ENCODE peak calls at places on chromosomes 1 and 21, in eight cellular contexts. One of them, this sample, is unnamed. For H3K36me3, the result is how much of the 10 kb centered on the place peaks cover.

GRCh38 chr1:221900678-221901077 is 158.8 kb upstream of the DUSP10 start:
- DNase-seq in uterus: no peak
- DNase-seq in left ventricle myocardium inferior: no peak
- DNase-seq in CD4-positive, alpha-beta memory T cell: no peak
- DNase-seq in neuronal stem cell: no peak
- DNase-seq in right lobe of liver: no peak
- DNase-seq in aorta: no peak
- DNase-seq in esophagus muscularis mucosa: peak
- DNase-seq in this sample: no peak

GRCh38 chr1:247639381-247639981 is 34.1 kb downstream of the OR2G3 start:
- DNase-seq in uterus: peak
- DNase-seq in left ventricle myocardium inferior: peak
- DNase-seq in CD4-positive, alpha-beta memory T cell: no peak
- DNase-seq in neuronal stem cell: peak
- DNase-seq in right lobe of liver: peak
- DNase-seq in aorta: peak
- DNase-seq in esophagus muscularis mucosa: no peak
- DNase-seq in this sample: no peak

GRCh38 chr1:161274874-161275273 is 16.3 kb downstream of the PCP4L1 start:
- DNase-seq in uterus: no peak
- DNase-seq in left ventricle myocardium inferior: no peak
- DNase-seq in CD4-positive, alpha-beta memory T cell: no peak
- DNase-seq in neuronal stem cell: no peak
- DNase-seq in right lobe of liver: no peak
- DNase-seq in aorta: no peak
- DNase-seq in esophagus muscularis mucosa: no peak
- DNase-seq in this sample: no peak

GRCh38 chr1:231317306-231318014 is 20.2 kb downstream of the EXOC8 start:
- DNase-seq in uterus: no peak
- DNase-seq in left ventricle myocardium inferior: no peak
- DNase-seq in CD4-positive, alpha-beta memory T cell: no peak
- DNase-seq in neuronal stem cell: no peak
- DNase-seq in right lobe of liver: no peak
- DNase-seq in aorta: no peak
- DNase-seq in esophagus muscularis mucosa: peak
- DNase-seq in this sample: no peak

GRCh38 chr1:90616395-90616794 is 100.7 kb downstream of the BARHL2 start:
- DNase-seq in uterus: no peak
- DNase-seq in left ventricle myocardium inferior: no peak
- DNase-seq in CD4-positive, alpha-beta memory T cell: no peak
- DNase-seq in neuronal stem cell: no peak
- DNase-seq in right lobe of liver: no peak
- DNase-seq in aorta: no peak
- DNase-seq in esophagus muscularis mucosa: no peak
- DNase-seq in this sample: no peak

GRCh38 chr1:53971718-53972117 is 25.6 kb downstream of the LRRC42 start:
- DNase-seq in uterus: no peak
- DNase-seq in left ventricle myocardium inferior: no peak
- DNase-seq in CD4-positive, alpha-beta memory T cell: no peak
- DNase-seq in neuronal stem cell: no peak
- DNase-seq in right lobe of liver: no peak
- DNase-seq in aorta: no peak
- DNase-seq in esophagus muscularis mucosa: no peak
- DNase-seq in this sample: no peak

GRCh38 chr21:33951276-33952178 is 35.9 kb upstream of the ATP5PO start:
- DNase-seq in uterus: no peak
- DNase-seq in left ventricle myocardium inferior: no peak
- DNase-seq in CD4-positive, alpha-beta memory T cell: no peak
- DNase-seq in neuronal stem cell: no peak
- DNase-seq in right lobe of liver: no peak
- DNase-seq in aorta: no peak
- DNase-seq in esophagus muscularis mucosa: no peak
- DNase-seq in this sample: no peak

GRCh38 chr21:35953570-35953969 is 106.8 kb downstream of the SETD4 start:
- DNase-seq in uterus: no peak
- DNase-seq in left ventricle myocardium inferior: no peak
- DNase-seq in CD4-positive, alpha-beta memory T cell: no peak
- DNase-seq in neuronal stem cell: no peak
- DNase-seq in right lobe of liver: no peak
- DNase-seq in aorta: no peak
- DNase-seq in esophagus muscularis mucosa: no peak
- DNase-seq in this sample: no peak

GRCh38 chr1:184036517-184036949 is 995 bp downstream of the COLGALT2 start:
- DNase-seq in uterus: peak
- DNase-seq in left ventricle myocardium inferior: peak
- DNase-seq in CD4-positive, alpha-beta memory T cell: peak
- DNase-seq in neuronal stem cell: no peak
- DNase-seq in right lobe of liver: no peak
- DNase-seq in aorta: no peak
- DNase-seq in esophagus muscularis mucosa: no peak
- DNase-seq in this sample: no peak

GRCh38 chr21:33976082-33976979 is 60.7 kb upstream of the ATP5PO start:
- DNase-seq in uterus: peak
- DNase-seq in left ventricle myocardium inferior: peak
- DNase-seq in CD4-positive, alpha-beta memory T cell: peak
- DNase-seq in neuronal stem cell: no peak
- DNase-seq in right lobe of liver: no peak
- DNase-seq in aorta: peak
- DNase-seq in esophagus muscularis mucosa: no peak
- DNase-seq in this sample: no peak

GRCh38 chr1:77948841-77949424 is 29.9 kb downstream of the FUBP1 start:
- DNase-seq in uterus: no peak
- DNase-seq in left ventricle myocardium inferior: no peak
- DNase-seq in CD4-positive, alpha-beta memory T cell: no peak
- DNase-seq in neuronal stem cell: peak
- DNase-seq in right lobe of liver: no peak
- DNase-seq in aorta: no peak
- DNase-seq in esophagus muscularis mucosa: no peak
- DNase-seq in this sample: no peak

GRCh38 chr1:234915923-234916675 is 212.5 kb downstream of the TOMM20 start:
- DNase-seq in uterus: peak
- DNase-seq in left ventricle myocardium inferior: peak
- DNase-seq in CD4-positive, alpha-beta memory T cell: no peak
- DNase-seq in neuronal stem cell: no peak
- DNase-seq in right lobe of liver: no peak
- DNase-seq in aorta: no peak
- DNase-seq in esophagus muscularis mucosa: no peak
- DNase-seq in this sample: peak

GRCh38 chr1:231973840-231974239 is 347.2 kb downstream of the DISC1 start:
- DNase-seq in uterus: no peak
- DNase-seq in left ventricle myocardium inferior: no peak
- DNase-seq in CD4-positive, alpha-beta memory T cell: peak
- DNase-seq in neuronal stem cell: no peak
- DNase-seq in right lobe of liver: no peak
- DNase-seq in aorta: no peak
- DNase-seq in esophagus muscularis mucosa: no peak
- DNase-seq in this sample: no peak

GRCh38 chr1:183810172-183810571 is 5.3 kb downstream of the RGL1 start:
- DNase-seq in uterus: no peak
- DNase-seq in left ventricle myocardium inferior: no peak
- DNase-seq in CD4-positive, alpha-beta memory T cell: no peak
- DNase-seq in neuronal stem cell: no peak
- DNase-seq in right lobe of liver: no peak
- DNase-seq in aorta: peak
- DNase-seq in esophagus muscularis mucosa: no peak
- DNase-seq in this sample: no peak

GRCh38 chr1:180500689-180501088 is 1.7 kb downstream of the ACBD6 start:
- DNase-seq in uterus: no peak
- DNase-seq in left ventricle myocardium inferior: no peak
- DNase-seq in CD4-positive, alpha-beta memory T cell: no peak
- DNase-seq in neuronal stem cell: no peak
- DNase-seq in right lobe of liver: no peak
- DNase-seq in aorta: no peak
- DNase-seq in esophagus muscularis mucosa: no peak
- DNase-seq in this sample: no peak

GRCh38 chr21:33402011-33402979 is 918 bp upstream of the IFNGR2 start:
- DNase-seq in uterus: peak
- DNase-seq in left ventricle myocardium inferior: peak
- DNase-seq in CD4-positive, alpha-beta memory T cell: no peak
- DNase-seq in neuronal stem cell: peak
- DNase-seq in right lobe of liver: peak
- DNase-seq in aorta: peak
- DNase-seq in esophagus muscularis mucosa: peak
- DNase-seq in this sample: no peak

GRCh38 chr1:200753650-200754198 is 15.0 kb downstream of the CAMSAP2 start:
- DNase-seq in uterus: no peak
- DNase-seq in left ventricle myocardium inferior: no peak
- DNase-seq in CD4-positive, alpha-beta memory T cell: no peak
- DNase-seq in neuronal stem cell: no peak
- DNase-seq in right lobe of liver: no peak
- DNase-seq in aorta: no peak
- DNase-seq in esophagus muscularis mucosa: no peak
- DNase-seq in this sample: no peak

GRCh38 chr1:192967901-192968300 is 91.3 kb downstream of the UCHL5 start:
- DNase-seq in uterus: no peak
- DNase-seq in left ventricle myocardium inferior: no peak
- DNase-seq in CD4-positive, alpha-beta memory T cell: no peak
- DNase-seq in neuronal stem cell: no peak
- DNase-seq in right lobe of liver: no peak
- DNase-seq in aorta: no peak
- DNase-seq in esophagus muscularis mucosa: no peak
- DNase-seq in this sample: no peak

GRCh38 chr1:151523331-151523730 is 12.1 kb downstream of the CGN start:
- DNase-seq in uterus: no peak
- DNase-seq in left ventricle myocardium inferior: no peak
- DNase-seq in CD4-positive, alpha-beta memory T cell: no peak
- DNase-seq in neuronal stem cell: no peak
- DNase-seq in right lobe of liver: no peak
- DNase-seq in aorta: no peak
- DNase-seq in esophagus muscularis mucosa: no peak
- DNase-seq in this sample: no peak

GRCh38 chr1:1281533-1282321 is 1.5 kb downstream of the SCNN1D start:
- DNase-seq in uterus: no peak
- DNase-seq in left ventricle myocardium inferior: peak
- DNase-seq in CD4-positive, alpha-beta memory T cell: no peak
- DNase-seq in neuronal stem cell: no peak
- DNase-seq in right lobe of liver: peak
- DNase-seq in aorta: no peak
- DNase-seq in esophagus muscularis mucosa: no peak
- DNase-seq in this sample: no peak

GRCh38 chr1:183061194-183061593 is 38.0 kb downstream of the LAMC1 start:
- DNase-seq in uterus: no peak
- DNase-seq in left ventricle myocardium inferior: no peak
- DNase-seq in CD4-positive, alpha-beta memory T cell: no peak
- DNase-seq in neuronal stem cell: no peak
- DNase-seq in right lobe of liver: no peak
- DNase-seq in aorta: no peak
- DNase-seq in esophagus muscularis mucosa: no peak
- DNase-seq in this sample: no peak

DNA sequence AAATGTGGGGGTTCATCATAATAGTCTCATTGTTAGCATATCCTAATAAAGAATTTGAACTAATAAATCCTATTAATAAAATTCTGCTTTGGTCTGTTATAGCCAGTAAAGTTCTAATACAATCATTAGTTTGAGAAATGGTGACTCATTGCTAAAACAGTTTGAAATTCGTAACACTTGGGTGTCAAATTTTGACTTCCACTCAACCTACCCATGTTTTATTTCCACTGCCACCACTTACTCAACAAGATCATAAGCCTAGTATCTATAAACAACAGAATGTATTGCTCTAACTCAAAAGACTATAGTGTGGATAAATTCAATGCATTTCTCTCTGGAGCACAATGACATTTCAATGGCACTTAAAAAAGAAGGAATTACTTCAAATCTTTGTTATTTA is 29.1 kb downstream of the LGALS8 start:
- DNase-seq in uterus: no peak
- DNase-seq in left ventricle myocardium inferior: no peak
- DNase-seq in CD4-positive, alpha-beta memory T cell: no peak
- DNase-seq in neuronal stem cell: no peak
- DNase-seq in right lobe of liver: no peak
- DNase-seq in aorta: no peak
- DNase-seq in esophagus muscularis mucosa: no peak
- DNase-seq in this sample: no peak
- H3K36me3 ChIP-seq in uterus: under half
- H3K36me3 ChIP-seq in left ventricle myocardium inferior: half or more
- H3K36me3 ChIP-seq in CD4-positive, alpha-beta memory T cell: half or more
- H3K36me3 ChIP-seq in neuronal stem cell: under half
- H3K36me3 ChIP-seq in right lobe of liver: half or more
- H3K36me3 ChIP-seq in aorta: under half
- H3K36me3 ChIP-seq in esophagus muscularis mucosa: half or more
- H3K36me3 ChIP-seq in this sample: half or more

GRCh38 chr1:6591222-6591621 is 11.4 kb downstream of the ZBTB48 start:
- DNase-seq in uterus: no peak
- DNase-seq in left ventricle myocardium inferior: no peak
- DNase-seq in CD4-positive, alpha-beta memory T cell: no peak
- DNase-seq in neuronal stem cell: no peak
- DNase-seq in right lobe of liver: no peak
- DNase-seq in aorta: peak
- DNase-seq in esophagus muscularis mucosa: no peak
- DNase-seq in this sample: no peak

GRCh38 chr1:6592441-6592840 is 10.2 kb downstream of the KLHL21 start:
- DNase-seq in uterus: no peak
- DNase-seq in left ventricle myocardium inferior: no peak
- DNase-seq in CD4-positive, alpha-beta memory T cell: no peak
- DNase-seq in neuronal stem cell: no peak
- DNase-seq in right lobe of liver: no peak
- DNase-seq in aorta: no peak
- DNase-seq in esophagus muscularis mucosa: no peak
- DNase-seq in this sample: no peak

GRCh38 chr1:6592865-6593593 is 9.6 kb downstream of the KLHL21 start:
- DNase-seq in uterus: no peak
- DNase-seq in left ventricle myocardium inferior: no peak
- DNase-seq in CD4-positive, alpha-beta memory T cell: no peak
- DNase-seq in neuronal stem cell: no peak
- DNase-seq in right lobe of liver: no peak
- DNase-seq in aorta: no peak
- DNase-seq in esophagus muscularis mucosa: no peak
- DNase-seq in this sample: no peak

GRCh38 chr1:6590046-6590445 is 10.3 kb downstream of the ZBTB48 start:
- DNase-seq in uterus: no peak
- DNase-seq in left ventricle myocardium inferior: no peak
- DNase-seq in CD4-positive, alpha-beta memory T cell: no peak
- DNase-seq in neuronal stem cell: no peak
- DNase-seq in right lobe of liver: no peak
- DNase-seq in aorta: no peak
- DNase-seq in esophagus muscularis mucosa: no peak
- DNase-seq in this sample: no peak

GRCh38 chr1:6591644-6592043 is 11.0 kb downstream of the KLHL21 start:
- DNase-seq in uterus: no peak
- DNase-seq in left ventricle myocardium inferior: no peak
- DNase-seq in CD4-positive, alpha-beta memory T cell: no peak
- DNase-seq in neuronal stem cell: no peak
- DNase-seq in right lobe of liver: no peak
- DNase-seq in aorta: no peak
- DNase-seq in esophagus muscularis mucosa: no peak
- DNase-seq in this sample: no peak
- H3K36me3 ChIP-seq in uterus: under half
- H3K36me3 ChIP-seq in left ventricle myocardium inferior: half or more
- H3K36me3 ChIP-seq in CD4-positive, alpha-beta memory T cell: half or more
- H3K36me3 ChIP-seq in neuronal stem cell: half or more
- H3K36me3 ChIP-seq in right lobe of liver: half or more
- H3K36me3 ChIP-seq in aorta: under half
- H3K36me3 ChIP-seq in esophagus muscularis mucosa: half or more
- H3K36me3 ChIP-seq in this sample: under half

GRCh38 chr1:64664287-64664686 is 80.6 kb upstream of the RAVER2 start:
- DNase-seq in uterus: no peak
- DNase-seq in left ventricle myocardium inferior: no peak
- DNase-seq in CD4-positive, alpha-beta memory T cell: no peak
- DNase-seq in neuronal stem cell: peak
- DNase-seq in right lobe of liver: no peak
- DNase-seq in aorta: no peak
- DNase-seq in esophagus muscularis mucosa: no peak
- DNase-seq in this sample: no peak
- H3K36me3 ChIP-seq in uterus: under half
- H3K36me3 ChIP-seq in left ventricle myocardium inferior: under half
- H3K36me3 ChIP-seq in CD4-positive, alpha-beta memory T cell: under half
- H3K36me3 ChIP-seq in neuronal stem cell: under half
- H3K36me3 ChIP-seq in right lobe of liver: under half
- H3K36me3 ChIP-seq in aorta: under half
- H3K36me3 ChIP-seq in esophagus muscularis mucosa: under half
- H3K36me3 ChIP-seq in this sample: under half

GRCh38 chr1:205714906-205715246 is 34.6 kb upstream of the SLC45A3 start:
- DNase-seq in uterus: no peak
- DNase-seq in left ventricle myocardium inferior: no peak
- DNase-seq in CD4-positive, alpha-beta memory T cell: no peak
- DNase-seq in neuronal stem cell: no peak
- DNase-seq in right lobe of liver: no peak
- DNase-seq in aorta: no peak
- DNase-seq in esophagus muscularis mucosa: no peak
- DNase-seq in this sample: no peak
- H3K36me3 ChIP-seq in uterus: under half
- H3K36me3 ChIP-seq in left ventricle myocardium inferior: half or more
- H3K36me3 ChIP-seq in CD4-positive, alpha-beta memory T cell: under half
- H3K36me3 ChIP-seq in neuronal stem cell: under half
- H3K36me3 ChIP-seq in right lobe of liver: under half
- H3K36me3 ChIP-seq in aorta: under half
- H3K36me3 ChIP-seq in esophagus muscularis mucosa: half or more
- H3K36me3 ChIP-seq in this sample: half or more